ENCODE peak calls at places on chromosomes 5 and 9, in five cellular contexts. M is HL-60; I is CD8-positive, alpha-beta T cell; E is endothelial cell; Y is lung. G is an unnamed sample.

GRCh38 chr5:149254506-149254905 is 17.2 kb upstream of the AFAP1L1 start:
- DNase-seq in M (no peak), I (no peak), E (peak; percentile 47), Y (no peak), G (no peak)

GRCh38 chr5:144473650-144474049 is 303.0 kb downstream of the KCTD16 start:
- DNase-seq in M (no peak), I (no peak), E (no peak), Y (no peak), G (no peak)

GRCh38 chr5:94308442-94308841 is 310.0 kb downstream of the KIAA0825 start:
- DNase-seq in M (no peak), I (no peak), E (no peak), Y (no peak), G (no peak)

GRCh38 chr5:105903069-105903468 is 1767.7 kb downstream of the EFNA5 start:
- DNase-seq in M (no peak), I (no peak), E (no peak), Y (no peak), G (no peak)

GRCh38 chr5:173622639-173623038 is 6.2 kb upstream of the BOD1 start:
- DNase-seq in M (no peak), I (no peak), E (no peak), Y (no peak), G (no peak)

GRCh38 chr5:61330879-61331406 is 1.1 kb upstream of the ZSWIM6 start:
- DNase-seq in M (peak; percentile 25), I (peak; percentile 75), E (peak; percentile 78), Y (peak; percentile 78), G (peak; percentile 91)

GRCh38 chr9:18189876-18190670 is 283.9 kb upstream of the ADAMTSL1 start:
- DNase-seq in M (no peak), I (no peak), E (no peak), Y (no peak), G (no peak)

GRCh38 chr9:136597141-136597885 is 51.5 kb upstream of the NOTCH1 start:
- DNase-seq in M (no peak), I (no peak), E (no peak), Y (no peak), G (no peak)

DNA sequence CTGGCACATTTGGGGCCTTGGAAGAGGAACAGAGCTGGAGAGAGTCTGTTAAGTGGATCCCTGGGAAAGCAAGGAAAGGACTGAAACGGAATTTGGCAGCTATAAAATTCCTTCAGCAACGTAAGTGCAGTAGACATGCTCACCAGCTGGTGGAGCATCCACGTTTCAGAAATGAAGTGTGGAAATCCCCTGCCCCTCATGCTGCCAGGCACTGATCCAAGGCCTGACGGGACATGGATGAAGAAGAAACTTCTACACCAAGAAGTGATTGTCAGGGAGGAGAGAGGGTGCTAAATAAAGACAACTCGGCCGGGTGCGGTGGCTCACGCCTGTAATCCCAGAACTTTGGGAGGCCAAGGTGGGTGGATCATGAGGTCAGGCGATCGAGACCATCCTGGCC is 209.3 kb downstream of the ROR2 start:
- DNase-seq in M (no peak), I (no peak), E (no peak), Y (no peak), G (no peak)
- TF ChIP-seq CTCF in M (no peak), I (no peak), E (no peak), Y (no peak), G (peak; percentile 29)

GRCh38 chr9:89433826-89434225 is 64.1 kb downstream of the SEMA4D start:
- DNase-seq in M (no peak), I (no peak), E (no peak), Y (no peak), G (no peak)
- TF ChIP-seq CTCF in M (no peak), I (no peak), E (no peak), Y (no peak), G (no peak)

GRCh38 chr5:160119905-160120266 is 636 bp upstream of the PWWP2A start:
- DNase-seq in M (no peak), I (no peak), E (no peak), Y (no peak), G (no peak)

GRCh38 chr5:160116991-160117390 is 2.3 kb downstream of the PWWP2A start:
- DNase-seq in M (no peak), I (no peak), E (no peak), Y (no peak), G (no peak)

GRCh38 chr5:160118349-160119141 is 705 bp downstream of the PWWP2A start:
- DNase-seq in M (peak; percentile 51), I (peak; percentile 57), E (no peak), Y (peak; percentile 54), G (peak; percentile 86)

GRCh38 chr5:160119142-160119904 is at the start of gene PWWP2A:
- DNase-seq in M (peak; percentile 99), I (peak; percentile 97), E (peak; percentile 93), Y (peak; percentile 100), G (peak; percentile 99)
- TF ChIP-seq CTCF in M (no peak), I (no peak), E (no peak), Y (no peak), G (peak; percentile 36)

DNA sequence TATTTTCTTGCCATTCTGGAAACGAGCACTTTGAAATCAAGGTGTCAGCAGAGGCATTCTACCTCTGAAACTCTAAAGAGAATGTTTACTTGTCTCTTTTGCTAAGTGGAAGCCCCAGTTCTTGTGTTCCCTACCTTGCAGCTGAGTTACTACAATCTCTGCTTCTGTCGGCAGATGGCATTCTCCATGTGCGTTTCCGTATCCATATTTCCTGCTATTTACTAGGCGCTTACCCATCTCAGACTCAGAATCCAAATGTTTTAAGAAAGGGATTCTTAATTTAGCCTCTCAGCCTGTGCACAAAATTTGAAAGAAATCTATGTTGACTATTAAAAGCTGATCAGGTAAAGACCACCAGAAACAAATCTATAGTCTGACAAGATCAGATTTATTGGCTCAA is 221.3 kb upstream of the FTMT start:
- DNase-seq in M (no peak), I (no peak), E (no peak), Y (no peak), G (no peak)
- TF ChIP-seq CTCF in M (no peak), I (no peak), E (no peak), Y (no peak), G (peak; percentile 35)

DNA sequence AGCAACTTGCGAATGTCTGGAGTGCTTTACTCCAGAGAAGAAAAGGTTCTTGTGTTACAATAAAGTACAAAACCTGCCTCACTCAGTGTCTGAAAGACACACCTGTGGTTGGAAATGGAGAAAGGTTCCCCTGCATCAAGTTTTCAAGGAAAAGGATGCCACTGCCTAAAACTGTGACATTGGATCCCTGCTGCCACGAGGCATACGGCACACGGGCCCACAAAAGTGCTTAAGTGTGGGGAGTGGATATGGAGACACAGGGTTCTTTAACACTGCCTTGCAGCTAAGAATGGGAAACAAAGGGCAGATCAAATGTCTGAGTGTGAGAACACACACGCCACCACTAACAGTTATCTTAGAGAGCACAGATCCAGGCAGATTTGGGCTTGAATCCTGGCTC is 75.0 kb downstream of the NIPSNAP3B start:
- DNase-seq in M (no peak), I (no peak), E (no peak), Y (no peak), G (no peak)
- TF ChIP-seq CTCF in M (no peak), I (no peak), E (no peak), Y (no peak), G (no peak)

GRCh38 chr5:68258531-68258930 is 43.0 kb downstream of the PIK3R1 start:
- DNase-seq in M (no peak), I (no peak), E (no peak), Y (no peak), G (no peak)

GRCh38 chr5:68259696-68260095 is 44.1 kb downstream of the PIK3R1 start:
- DNase-seq in M (no peak), I (no peak), E (no peak), Y (no peak), G (no peak)

GRCh38 chr5:68260455-68260854 is 44.9 kb downstream of the PIK3R1 start:
- DNase-seq in M (no peak), I (no peak), E (no peak), Y (no peak), G (no peak)

GRCh38 chr5:68264024-68264956 is 48.7 kb downstream of the PIK3R1 start:
- DNase-seq in M (no peak), I (no peak), E (no peak), Y (peak; percentile 54), G (no peak)

GRCh38 chr5:68261174-68262021 is 45.8 kb downstream of the PIK3R1 start:
- DNase-seq in M (no peak), I (no peak), E (no peak), Y (no peak), G (no peak)
- TF ChIP-seq CTCF in M (no peak), I (no peak), E (no peak), Y (no peak), G (peak; percentile 15)